ENCODE peak calls at places on chromosome 21, in six cellular contexts. One of them, this sample, is unnamed.

GRCh38 chr21:42707207-42707830 is 53.9 kb downstream of the PDE9A start:
- DNase-seq in lower lobe of right lung: no peak
- DNase-seq in NK-92 treated with Interleukin-12 subunit alpha and Interleukin-12 subunit beta, amount 100 ng/mL, for 24 hours: no peak
- DNase-seq in LoVo: no peak
- DNase-seq in HAP-1: no peak
- DNase-seq in adrenal gland: no peak
- DNase-seq in this sample: no peak

GRCh38 chr21:44816761-44817505 is 929 bp downstream of the SUMO3 start:
- DNase-seq in NK-92 treated with Interleukin-12 subunit alpha and Interleukin-12 subunit beta, amount 100 ng/mL, for 24 hours: no peak
- DNase-seq in lower lobe of right lung: no peak
- DNase-seq in LoVo: no peak
- DNase-seq in HAP-1: no peak
- DNase-seq in adrenal gland: no peak
- DNase-seq in this sample: no peak

GRCh38 chr21:43609501-43610340 is 49.6 kb downstream of the HSF2BP start:
- DNase-seq in lower lobe of right lung: no peak
- DNase-seq in NK-92 treated with Interleukin-12 subunit alpha and Interleukin-12 subunit beta, amount 100 ng/mL, for 24 hours: no peak
- DNase-seq in adrenal gland: no peak
- DNase-seq in HAP-1: peak; percentile 51
- DNase-seq in LoVo: peak; percentile 76
- DNase-seq in this sample: peak; percentile 86

GRCh38 chr21:21715286-21715969 is 717.2 kb downstream of the NCAM2 start:
- DNase-seq in NK-92 treated with Interleukin-12 subunit alpha and Interleukin-12 subunit beta, amount 100 ng/mL, for 24 hours: no peak
- DNase-seq in LoVo: no peak
- DNase-seq in lower lobe of right lung: no peak
- DNase-seq in adrenal gland: no peak
- DNase-seq in HAP-1: no peak
- DNase-seq in this sample: no peak

GRCh38 chr21:15066231-15066577 is 1.4 kb upstream of the NRIP1 start:
- DNase-seq in HAP-1: no peak
- DNase-seq in NK-92 treated with Interleukin-12 subunit alpha and Interleukin-12 subunit beta, amount 100 ng/mL, for 24 hours: no peak
- DNase-seq in LoVo: no peak
- DNase-seq in adrenal gland: no peak
- DNase-seq in lower lobe of right lung: no peak
- DNase-seq in this sample: no peak

GRCh38 chr21:26758083-26758861 is 86.9 kb downstream of the ADAMTS1 start:
- DNase-seq in adrenal gland: no peak
- DNase-seq in NK-92 treated with Interleukin-12 subunit alpha and Interleukin-12 subunit beta, amount 100 ng/mL, for 24 hours: no peak
- DNase-seq in lower lobe of right lung: no peak
- DNase-seq in HAP-1: no peak
- DNase-seq in LoVo: no peak
- DNase-seq in this sample: no peak

GRCh38 chr21:26965091-26965566 is 1.8 kb downstream of the ADAMTS5 start:
- DNase-seq in lower lobe of right lung: no peak
- DNase-seq in LoVo: no peak
- DNase-seq in adrenal gland: no peak
- DNase-seq in NK-92 treated with Interleukin-12 subunit alpha and Interleukin-12 subunit beta, amount 100 ng/mL, for 24 hours: no peak
- DNase-seq in HAP-1: no peak
- DNase-seq in this sample: no peak

GRCh38 chr21:44531606-44532128 is 8.3 kb downstream of the KRTAP10-1 start:
- DNase-seq in NK-92 treated with Interleukin-12 subunit alpha and Interleukin-12 subunit beta, amount 100 ng/mL, for 24 hours: no peak
- DNase-seq in LoVo: no peak
- DNase-seq in lower lobe of right lung: peak; percentile 38
- DNase-seq in adrenal gland: peak; percentile 3
- DNase-seq in HAP-1: no peak
- DNase-seq in this sample: no peak

GRCh38 chr21:28261291-28261690 is 731.4 kb downstream of the LTN1 start:
- DNase-seq in adrenal gland: no peak
- DNase-seq in NK-92 treated with Interleukin-12 subunit alpha and Interleukin-12 subunit beta, amount 100 ng/mL, for 24 hours: no peak
- DNase-seq in lower lobe of right lung: no peak
- DNase-seq in HAP-1: no peak
- DNase-seq in LoVo: no peak
- DNase-seq in this sample: no peak

GRCh38 chr21:37006521-37007291 is at the start of gene RIPPLY3:
- DNase-seq in LoVo: no peak
- DNase-seq in HAP-1: no peak
- DNase-seq in NK-92 treated with Interleukin-12 subunit alpha and Interleukin-12 subunit beta, amount 100 ng/mL, for 24 hours: no peak
- DNase-seq in lower lobe of right lung: no peak
- DNase-seq in adrenal gland: no peak
- DNase-seq in this sample: no peak

GRCh38 chr21:25453524-25453923 is 153.8 kb downstream of the MRPL39 start:
- DNase-seq in adrenal gland: no peak
- DNase-seq in HAP-1: no peak
- DNase-seq in lower lobe of right lung: no peak
- DNase-seq in NK-92 treated with Interleukin-12 subunit alpha and Interleukin-12 subunit beta, amount 100 ng/mL, for 24 hours: no peak
- DNase-seq in LoVo: no peak
- DNase-seq in this sample: no peak

GRCh38 chr21:38774152-38774551 is 31.6 kb upstream of the ETS2 start:
- DNase-seq in adrenal gland: no peak
- DNase-seq in lower lobe of right lung: no peak
- DNase-seq in LoVo: no peak
- DNase-seq in NK-92 treated with Interleukin-12 subunit alpha and Interleukin-12 subunit beta, amount 100 ng/mL, for 24 hours: no peak
- DNase-seq in HAP-1: no peak
- DNase-seq in this sample: no peak

GRCh38 chr21:35226960-35227741 is 178.0 kb upstream of the RUNX1 start:
- DNase-seq in HAP-1: no peak
- DNase-seq in LoVo: no peak
- DNase-seq in NK-92 treated with Interleukin-12 subunit alpha and Interleukin-12 subunit beta, amount 100 ng/mL, for 24 hours: peak; percentile 22
- DNase-seq in adrenal gland: no peak
- DNase-seq in lower lobe of right lung: no peak
- DNase-seq in this sample: no peak

GRCh38 chr21:38804617-38805281 is 980 bp upstream of the ETS2 start:
- DNase-seq in lower lobe of right lung: peak; percentile 89
- DNase-seq in NK-92 treated with Interleukin-12 subunit alpha and Interleukin-12 subunit beta, amount 100 ng/mL, for 24 hours: no peak
- DNase-seq in LoVo: peak; percentile 78
- DNase-seq in HAP-1: peak; percentile 73
- DNase-seq in adrenal gland: peak; percentile 74
- DNase-seq in this sample: peak; percentile 83

GRCh38 chr21:41086551-41086950 is 81.4 kb upstream of the BACE2 start:
- DNase-seq in LoVo: no peak
- DNase-seq in adrenal gland: no peak
- DNase-seq in NK-92 treated with Interleukin-12 subunit alpha and Interleukin-12 subunit beta, amount 100 ng/mL, for 24 hours: no peak
- DNase-seq in lower lobe of right lung: no peak
- DNase-seq in HAP-1: no peak
- DNase-seq in this sample: no peak

GRCh38 chr21:36429672-36430546 is 44.7 kb downstream of the CHAF1B start:
- DNase-seq in HAP-1: peak; percentile 50
- DNase-seq in LoVo: peak; percentile 96
- DNase-seq in lower lobe of right lung: peak; percentile 81
- DNase-seq in adrenal gland: peak; percentile 97
- DNase-seq in NK-92 treated with Interleukin-12 subunit alpha and Interleukin-12 subunit beta, amount 100 ng/mL, for 24 hours: peak; percentile 66
- DNase-seq in this sample: peak; percentile 5

GRCh38 chr21:14977814-14978213 is 87.0 kb downstream of the NRIP1 start:
- DNase-seq in adrenal gland: no peak
- DNase-seq in NK-92 treated with Interleukin-12 subunit alpha and Interleukin-12 subunit beta, amount 100 ng/mL, for 24 hours: no peak
- DNase-seq in HAP-1: no peak
- DNase-seq in LoVo: no peak
- DNase-seq in lower lobe of right lung: no peak
- DNase-seq in this sample: peak; percentile 40

This sample was measured in thyroid gland.